ENCODE peak calls at places on chromosomes 5 and 9, in eight cellular contexts. One of them, this sample, is unnamed.

GRCh38 chr5:174801798-174802197 is 77.4 kb downstream of the MSX2 start:
- DNase-seq in activated CD4-positive, alpha-beta memory T cell treated with anti-CD3 and anti-CD28 coated beads for 36 hours: no peak
- DNase-seq in WTC11: no peak
- DNase-seq in activated gamma-delta T cell treated with Interleukin-2 at 50 U/mL for 16 hours: no peak
- DNase-seq in H4: no peak
- DNase-seq in lower lobe of right lung: no peak
- DNase-seq in mammary epithelial cell: no peak
- DNase-seq in smooth muscle cell of the brain vasculature: no peak
- DNase-seq in this sample: no peak

GRCh38 chr5:112614285-112614684 is 123.4 kb upstream of the APC start:
- DNase-seq in activated gamma-delta T cell treated with Interleukin-2 at 50 U/mL for 16 hours: no peak
- DNase-seq in WTC11: no peak
- DNase-seq in H4: no peak
- DNase-seq in mammary epithelial cell: no peak
- DNase-seq in smooth muscle cell of the brain vasculature: no peak
- DNase-seq in lower lobe of right lung: no peak
- DNase-seq in activated CD4-positive, alpha-beta memory T cell treated with anti-CD3 and anti-CD28 coated beads for 36 hours: no peak
- DNase-seq in this sample: no peak

GRCh38 chr5:126777257-126777973 is 479 bp downstream of the LMNB1 start:
- DNase-seq in smooth muscle cell of the brain vasculature: no peak
- DNase-seq in mammary epithelial cell: peak
- DNase-seq in activated CD4-positive, alpha-beta memory T cell treated with anti-CD3 and anti-CD28 coated beads for 36 hours: peak
- DNase-seq in activated gamma-delta T cell treated with Interleukin-2 at 50 U/mL for 16 hours: peak
- DNase-seq in H4: peak
- DNase-seq in WTC11: peak
- DNase-seq in lower lobe of right lung: peak
- DNase-seq in this sample: peak

GRCh38 chr5:33969572-33970452 is 14.7 kb downstream of the SLC45A2 start:
- DNase-seq in mammary epithelial cell: peak
- DNase-seq in activated CD4-positive, alpha-beta memory T cell treated with anti-CD3 and anti-CD28 coated beads for 36 hours: no peak
- DNase-seq in H4: peak
- DNase-seq in WTC11: peak
- DNase-seq in lower lobe of right lung: no peak
- DNase-seq in activated gamma-delta T cell treated with Interleukin-2 at 50 U/mL for 16 hours: no peak
- DNase-seq in smooth muscle cell of the brain vasculature: peak
- DNase-seq in this sample: no peak

GRCh38 chr5:160071521-160072299 is 47.5 kb downstream of the PWWP2A start:
- DNase-seq in activated CD4-positive, alpha-beta memory T cell treated with anti-CD3 and anti-CD28 coated beads for 36 hours: no peak
- DNase-seq in activated gamma-delta T cell treated with Interleukin-2 at 50 U/mL for 16 hours: no peak
- DNase-seq in smooth muscle cell of the brain vasculature: no peak
- DNase-seq in H4: no peak
- DNase-seq in WTC11: no peak
- DNase-seq in lower lobe of right lung: no peak
- DNase-seq in mammary epithelial cell: no peak
- DNase-seq in this sample: no peak

GRCh38 chr5:45408067-45408466 is 288.1 kb downstream of the HCN1 start:
- DNase-seq in WTC11: no peak
- DNase-seq in H4: no peak
- DNase-seq in smooth muscle cell of the brain vasculature: no peak
- DNase-seq in activated gamma-delta T cell treated with Interleukin-2 at 50 U/mL for 16 hours: no peak
- DNase-seq in lower lobe of right lung: no peak
- DNase-seq in activated CD4-positive, alpha-beta memory T cell treated with anti-CD3 and anti-CD28 coated beads for 36 hours: no peak
- DNase-seq in mammary epithelial cell: no peak
- DNase-seq in this sample: no peak

GRCh38 chr9:74444389-74444788 is 52.7 kb upstream of the RORB start:
- DNase-seq in WTC11: no peak
- DNase-seq in smooth muscle cell of the brain vasculature: no peak
- DNase-seq in H4: no peak
- DNase-seq in mammary epithelial cell: no peak
- DNase-seq in activated gamma-delta T cell treated with Interleukin-2 at 50 U/mL for 16 hours: no peak
- DNase-seq in activated CD4-positive, alpha-beta memory T cell treated with anti-CD3 and anti-CD28 coated beads for 36 hours: no peak
- DNase-seq in lower lobe of right lung: no peak
- DNase-seq in this sample: no peak

GRCh38 chr5:112594060-112594850 is 143.4 kb upstream of the APC start:
- DNase-seq in activated gamma-delta T cell treated with Interleukin-2 at 50 U/mL for 16 hours: no peak
- DNase-seq in mammary epithelial cell: peak
- DNase-seq in smooth muscle cell of the brain vasculature: no peak
- DNase-seq in H4: no peak
- DNase-seq in WTC11: no peak
- DNase-seq in activated CD4-positive, alpha-beta memory T cell treated with anti-CD3 and anti-CD28 coated beads for 36 hours: no peak
- DNase-seq in lower lobe of right lung: no peak
- DNase-seq in this sample: no peak

GRCh38 chr5:111681791-111682190 is 75.2 kb downstream of the NREP start:
- DNase-seq in lower lobe of right lung: no peak
- DNase-seq in H4: no peak
- DNase-seq in WTC11: no peak
- DNase-seq in activated gamma-delta T cell treated with Interleukin-2 at 50 U/mL for 16 hours: no peak
- DNase-seq in smooth muscle cell of the brain vasculature: no peak
- DNase-seq in activated CD4-positive, alpha-beta memory T cell treated with anti-CD3 and anti-CD28 coated beads for 36 hours: no peak
- DNase-seq in mammary epithelial cell: no peak
- DNase-seq in this sample: no peak

GRCh38 chr9:38650564-38650963 is 30.2 kb upstream of the ANKRD18A start:
- DNase-seq in activated gamma-delta T cell treated with Interleukin-2 at 50 U/mL for 16 hours: no peak
- DNase-seq in activated CD4-positive, alpha-beta memory T cell treated with anti-CD3 and anti-CD28 coated beads for 36 hours: no peak
- DNase-seq in smooth muscle cell of the brain vasculature: no peak
- DNase-seq in mammary epithelial cell: no peak
- DNase-seq in lower lobe of right lung: no peak
- DNase-seq in WTC11: no peak
- DNase-seq in H4: no peak
- DNase-seq in this sample: no peak

GRCh38 chr5:88883566-88884434 is 816 bp upstream of the MEF2C start:
- DNase-seq in lower lobe of right lung: peak
- DNase-seq in smooth muscle cell of the brain vasculature: no peak
- DNase-seq in WTC11: peak
- DNase-seq in activated gamma-delta T cell treated with Interleukin-2 at 50 U/mL for 16 hours: no peak
- DNase-seq in activated CD4-positive, alpha-beta memory T cell treated with anti-CD3 and anti-CD28 coated beads for 36 hours: peak
- DNase-seq in H4: peak
- DNase-seq in mammary epithelial cell: peak
- DNase-seq in this sample: peak

GRCh38 chr9:80839821-80840670 is 849.3 kb downstream of the TLE1 start:
- DNase-seq in mammary epithelial cell: no peak
- DNase-seq in H4: no peak
- DNase-seq in activated gamma-delta T cell treated with Interleukin-2 at 50 U/mL for 16 hours: no peak
- DNase-seq in WTC11: no peak
- DNase-seq in activated CD4-positive, alpha-beta memory T cell treated with anti-CD3 and anti-CD28 coated beads for 36 hours: no peak
- DNase-seq in lower lobe of right lung: no peak
- DNase-seq in smooth muscle cell of the brain vasculature: no peak
- DNase-seq in this sample: no peak

GRCh38 chr5:143262393-143263174 is 140.9 kb downstream of the NR3C1 start:
- DNase-seq in mammary epithelial cell: peak
- DNase-seq in smooth muscle cell of the brain vasculature: peak
- DNase-seq in WTC11: no peak
- DNase-seq in activated CD4-positive, alpha-beta memory T cell treated with anti-CD3 and anti-CD28 coated beads for 36 hours: no peak
- DNase-seq in lower lobe of right lung: no peak
- DNase-seq in activated gamma-delta T cell treated with Interleukin-2 at 50 U/mL for 16 hours: no peak
- DNase-seq in H4: peak
- DNase-seq in this sample: no peak

GRCh38 chr5:67972027-67972822 is 243.3 kb upstream of the PIK3R1 start:
- DNase-seq in activated gamma-delta T cell treated with Interleukin-2 at 50 U/mL for 16 hours: no peak
- DNase-seq in lower lobe of right lung: no peak
- DNase-seq in H4: no peak
- DNase-seq in activated CD4-positive, alpha-beta memory T cell treated with anti-CD3 and anti-CD28 coated beads for 36 hours: no peak
- DNase-seq in smooth muscle cell of the brain vasculature: no peak
- DNase-seq in WTC11: no peak
- DNase-seq in mammary epithelial cell: no peak
- DNase-seq in this sample: no peak

GRCh38 chr5:65483474-65484346 is 2.0 kb upstream of the ADAMTS6 start:
- DNase-seq in lower lobe of right lung: no peak
- DNase-seq in activated gamma-delta T cell treated with Interleukin-2 at 50 U/mL for 16 hours: no peak
- DNase-seq in mammary epithelial cell: peak
- DNase-seq in activated CD4-positive, alpha-beta memory T cell treated with anti-CD3 and anti-CD28 coated beads for 36 hours: no peak
- DNase-seq in WTC11: no peak
- DNase-seq in H4: peak
- DNase-seq in smooth muscle cell of the brain vasculature: no peak
- DNase-seq in this sample: no peak

GRCh38 chr5:170293273-170293672 is 4.3 kb downstream of the LCP2 start:
- DNase-seq in WTC11: no peak
- DNase-seq in H4: no peak
- DNase-seq in activated gamma-delta T cell treated with Interleukin-2 at 50 U/mL for 16 hours: peak
- DNase-seq in mammary epithelial cell: no peak
- DNase-seq in lower lobe of right lung: peak
- DNase-seq in activated CD4-positive, alpha-beta memory T cell treated with anti-CD3 and anti-CD28 coated beads for 36 hours: peak
- DNase-seq in smooth muscle cell of the brain vasculature: no peak
- DNase-seq in this sample: peak

GRCh38 chr9:33249983-33250382 is 10.0 kb downstream of the SPINK4 start:
- DNase-seq in activated gamma-delta T cell treated with Interleukin-2 at 50 U/mL for 16 hours: no peak
- DNase-seq in WTC11: no peak
- DNase-seq in activated CD4-positive, alpha-beta memory T cell treated with anti-CD3 and anti-CD28 coated beads for 36 hours: no peak
- DNase-seq in mammary epithelial cell: no peak
- DNase-seq in lower lobe of right lung: no peak
- DNase-seq in H4: no peak
- DNase-seq in smooth muscle cell of the brain vasculature: no peak
- DNase-seq in this sample: no peak

GRCh38 chr5:150960791-150961396 is 56.1 kb upstream of the ZNF300 start:
- DNase-seq in WTC11: no peak
- DNase-seq in activated CD4-positive, alpha-beta memory T cell treated with anti-CD3 and anti-CD28 coated beads for 36 hours: no peak
- DNase-seq in smooth muscle cell of the brain vasculature: no peak
- DNase-seq in H4: no peak
- DNase-seq in lower lobe of right lung: no peak
- DNase-seq in mammary epithelial cell: no peak
- DNase-seq in activated gamma-delta T cell treated with Interleukin-2 at 50 U/mL for 16 hours: no peak
- DNase-seq in this sample: no peak

GRCh38 chr9:115146581-115147021 is 28.6 kb upstream of the TNC start:
- DNase-seq in H4: peak
- DNase-seq in mammary epithelial cell: peak
- DNase-seq in lower lobe of right lung: no peak
- DNase-seq in activated CD4-positive, alpha-beta memory T cell treated with anti-CD3 and anti-CD28 coated beads for 36 hours: no peak
- DNase-seq in smooth muscle cell of the brain vasculature: no peak
- DNase-seq in WTC11: no peak
- DNase-seq in activated gamma-delta T cell treated with Interleukin-2 at 50 U/mL for 16 hours: no peak
- DNase-seq in this sample: no peak

GRCh38 chr5:29697786-29698414 is 1495.6 kb upstream of the CDH6 start:
- DNase-seq in H4: peak
- DNase-seq in smooth muscle cell of the brain vasculature: no peak
- DNase-seq in WTC11: no peak
- DNase-seq in mammary epithelial cell: no peak
- DNase-seq in activated gamma-delta T cell treated with Interleukin-2 at 50 U/mL for 16 hours: no peak
- DNase-seq in activated CD4-positive, alpha-beta memory T cell treated with anti-CD3 and anti-CD28 coated beads for 36 hours: no peak
- DNase-seq in lower lobe of right lung: no peak
- DNase-seq in this sample: no peak

GRCh38 chr9:27183151-27183550 is 74.1 kb downstream of the TEK start:
- DNase-seq in activated gamma-delta T cell treated with Interleukin-2 at 50 U/mL for 16 hours: no peak
- DNase-seq in smooth muscle cell of the brain vasculature: no peak
- DNase-seq in WTC11: no peak
- DNase-seq in lower lobe of right lung: no peak
- DNase-seq in H4: no peak
- DNase-seq in mammary epithelial cell: no peak
- DNase-seq in activated CD4-positive, alpha-beta memory T cell treated with anti-CD3 and anti-CD28 coated beads for 36 hours: no peak
- DNase-seq in this sample: no peak

GRCh38 chr9:120474579-120475243 is 105.3 kb downstream of the CDK5RAP2 start:
- DNase-seq in mammary epithelial cell: no peak
- DNase-seq in H4: no peak
- DNase-seq in smooth muscle cell of the brain vasculature: no peak
- DNase-seq in activated CD4-positive, alpha-beta memory T cell treated with anti-CD3 and anti-CD28 coated beads for 36 hours: no peak
- DNase-seq in WTC11: no peak
- DNase-seq in activated gamma-delta T cell treated with Interleukin-2 at 50 U/mL for 16 hours: no peak
- DNase-seq in lower lobe of right lung: no peak
- DNase-seq in this sample: no peak

GRCh38 chr5:134438641-134439621 is 27.2 kb upstream of the CDKN2AIPNL start:
- DNase-seq in activated CD4-positive, alpha-beta memory T cell treated with anti-CD3 and anti-CD28 coated beads for 36 hours: no peak
- DNase-seq in activated gamma-delta T cell treated with Interleukin-2 at 50 U/mL for 16 hours: no peak
- DNase-seq in WTC11: peak
- DNase-seq in H4: peak
- DNase-seq in lower lobe of right lung: peak
- DNase-seq in smooth muscle cell of the brain vasculature: no peak
- DNase-seq in mammary epithelial cell: peak
- DNase-seq in this sample: peak

GRCh38 chr5:10668697-10669096 is 92.3 kb downstream of the DAP start:
- DNase-seq in lower lobe of right lung: no peak
- DNase-seq in activated CD4-positive, alpha-beta memory T cell treated with anti-CD3 and anti-CD28 coated beads for 36 hours: no peak
- DNase-seq in smooth muscle cell of the brain vasculature: no peak
- DNase-seq in mammary epithelial cell: peak
- DNase-seq in WTC11: no peak
- DNase-seq in H4: no peak
- DNase-seq in activated gamma-delta T cell treated with Interleukin-2 at 50 U/mL for 16 hours: no peak
- DNase-seq in this sample: no peak

GRCh38 chr5:139395844-139396640 is 1.1 kb upstream of the PROB1 start:
- DNase-seq in activated CD4-positive, alpha-beta memory T cell treated with anti-CD3 and anti-CD28 coated beads for 36 hours: no peak
- DNase-seq in H4: no peak
- DNase-seq in WTC11: no peak
- DNase-seq in smooth muscle cell of the brain vasculature: no peak
- DNase-seq in activated gamma-delta T cell treated with Interleukin-2 at 50 U/mL for 16 hours: no peak
- DNase-seq in lower lobe of right lung: no peak
- DNase-seq in mammary epithelial cell: no peak
- DNase-seq in this sample: no peak

GRCh38 chr5:176608937-176609723 is 826 bp downstream of the GPRIN1 start:
- DNase-seq in mammary epithelial cell: no peak
- DNase-seq in activated gamma-delta T cell treated with Interleukin-2 at 50 U/mL for 16 hours: no peak
- DNase-seq in WTC11: no peak
- DNase-seq in lower lobe of right lung: no peak
- DNase-seq in H4: no peak
- DNase-seq in activated CD4-positive, alpha-beta memory T cell treated with anti-CD3 and anti-CD28 coated beads for 36 hours: peak
- DNase-seq in smooth muscle cell of the brain vasculature: no peak
- DNase-seq in this sample: no peak